ENCODE peak calls at places on chromosomes 11 and 22, in seven cellular contexts. A is HCT116, T is SK-N-SH, P is HepG2, N is K562, F is H1, O is GM12878. I is an unnamed sample. For H3K4me1, the result is how much of the 10 kb centered on the place peaks cover.

GRCh38 chr11:119933164-119933563 is 204.2 kb upstream of the NECTIN1 start:
- DNase-seq in A (no peak), T (peak), P (no peak), N (no peak), F (no peak), O (no peak), I (no peak)

GRCh38 chr11:47881145-47881544 is 33.0 kb upstream of the NUP160 start:
- DNase-seq in A (no peak), T (no peak), P (no peak), N (no peak), F (no peak), O (no peak), I (no peak)

GRCh38 chr11:86674965-86675364 is 2.5 kb upstream of the ME3 start:
- DNase-seq in A (no peak), T (no peak), P (no peak), N (no peak), F (no peak), O (no peak), I (no peak)

GRCh38 chr11:46026616-46027293 is 94.5 kb downstream of the PHF21A start:
- DNase-seq in A (no peak), T (no peak), P (no peak), N (no peak), F (no peak), O (no peak), I (no peak)

GRCh38 chr11:19633276-19633675 is 79.4 kb upstream of the NAV2 start:
- DNase-seq in A (no peak), T (no peak), P (no peak), N (no peak), F (no peak), O (no peak), I (no peak)

GRCh38 chr11:64858467-64859401 is 14.3 kb upstream of the CDC42BPG start:
- DNase-seq in A (no peak), T (no peak), P (no peak), N (no peak), F (no peak), O (no peak), I (no peak)

GRCh38 chr22:37012262-37012904 is 6.9 kb downstream of the TST start:
- DNase-seq in A (no peak), T (no peak), P (no peak), N (no peak), F (no peak), O (no peak), I (no peak)

GRCh38 chr22:42300286-42301071 is 30.0 kb upstream of the TCF20 start:
- DNase-seq in A (no peak), T (no peak), P (no peak), N (peak), F (no peak), O (no peak), I (no peak)

GRCh38 chr11:22797081-22797480 is 32.5 kb downstream of the SVIP start:
- DNase-seq in A (no peak), T (no peak), P (no peak), N (no peak), F (no peak), O (no peak), I (no peak)

GRCh38 chr11:65104628-65105027 is 7.0 kb upstream of the TM7SF2 start:
- DNase-seq in A (no peak), T (no peak), P (no peak), N (no peak), F (no peak), O (no peak), I (no peak)

GRCh38 chr11:66843776-66844495 is 695 bp downstream of the RCE1 start:
- DNase-seq in A (no peak), T (no peak), P (peak), N (no peak), F (no peak), O (no peak), I (no peak)

DNA sequence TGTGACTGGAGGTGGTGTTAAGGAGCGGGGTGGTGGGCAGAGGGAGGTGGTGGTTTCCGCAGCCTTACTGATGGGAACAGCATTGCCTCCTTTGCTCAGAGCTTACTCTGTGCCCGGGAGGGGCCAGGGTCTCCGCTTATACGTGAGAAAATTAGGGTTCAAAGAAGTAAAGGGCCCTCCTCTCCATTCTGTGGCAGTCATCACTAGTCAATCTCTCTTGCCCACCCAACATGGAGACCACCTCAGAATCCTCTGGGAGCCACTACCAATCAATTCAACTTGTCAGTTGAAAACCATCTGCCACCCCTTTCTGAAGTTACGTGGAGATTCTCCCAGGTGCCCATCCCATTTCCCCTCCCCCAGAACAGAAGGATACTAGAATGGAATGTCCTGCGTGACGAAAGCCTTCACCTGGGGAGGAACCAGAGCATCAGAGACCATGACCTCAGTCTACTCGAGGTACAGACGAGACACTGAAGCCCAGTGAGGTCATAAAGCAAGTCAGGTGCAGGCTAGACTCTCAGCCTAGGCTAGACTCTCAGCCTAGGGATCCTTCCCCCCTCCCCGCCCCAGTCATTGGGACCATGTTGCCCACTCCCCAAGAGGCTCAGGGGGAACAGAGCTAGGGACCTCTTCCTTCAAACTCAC is 2.0 kb downstream of the SELENOM start:
- DNase-seq in A (no peak), T (no peak), P (no peak), N (no peak), F (no peak), O (no peak), I (no peak)
- H3K9ac ChIP-seq in A (no peak), T (no peak), P (no peak), N (no peak), F (no peak), O (no peak), I (no peak)

GRCh38 chr11:130709531-130709930 is 206.7 kb downstream of the SNX19 start:
- DNase-seq in A (no peak), T (no peak), P (no peak), N (no peak), F (no peak), O (no peak), I (no peak)

GRCh38 chr11:130710442-130711101 is 205.7 kb downstream of the SNX19 start:
- DNase-seq in A (no peak), T (no peak), P (no peak), N (no peak), F (no peak), O (no peak), I (no peak)

GRCh38 chr11:130711193-130711592 is 205.1 kb downstream of the SNX19 start:
- DNase-seq in A (no peak), T (no peak), P (no peak), N (no peak), F (no peak), O (no peak), I (no peak)

GRCh38 chr11:130712480-130712879 is 203.8 kb downstream of the SNX19 start:
- DNase-seq in A (no peak), T (no peak), P (no peak), N (no peak), F (no peak), O (no peak), I (no peak)

GRCh38 chr11:130710022-130710421 is 206.3 kb downstream of the SNX19 start:
- DNase-seq in A (no peak), T (no peak), P (no peak), N (no peak), F (no peak), O (no peak), I (no peak)
- H3K4me1 ChIP-seq in A (under half), T (under half), P (under half), N (under half), F (under half), O (under half), I (under half)

DNA sequence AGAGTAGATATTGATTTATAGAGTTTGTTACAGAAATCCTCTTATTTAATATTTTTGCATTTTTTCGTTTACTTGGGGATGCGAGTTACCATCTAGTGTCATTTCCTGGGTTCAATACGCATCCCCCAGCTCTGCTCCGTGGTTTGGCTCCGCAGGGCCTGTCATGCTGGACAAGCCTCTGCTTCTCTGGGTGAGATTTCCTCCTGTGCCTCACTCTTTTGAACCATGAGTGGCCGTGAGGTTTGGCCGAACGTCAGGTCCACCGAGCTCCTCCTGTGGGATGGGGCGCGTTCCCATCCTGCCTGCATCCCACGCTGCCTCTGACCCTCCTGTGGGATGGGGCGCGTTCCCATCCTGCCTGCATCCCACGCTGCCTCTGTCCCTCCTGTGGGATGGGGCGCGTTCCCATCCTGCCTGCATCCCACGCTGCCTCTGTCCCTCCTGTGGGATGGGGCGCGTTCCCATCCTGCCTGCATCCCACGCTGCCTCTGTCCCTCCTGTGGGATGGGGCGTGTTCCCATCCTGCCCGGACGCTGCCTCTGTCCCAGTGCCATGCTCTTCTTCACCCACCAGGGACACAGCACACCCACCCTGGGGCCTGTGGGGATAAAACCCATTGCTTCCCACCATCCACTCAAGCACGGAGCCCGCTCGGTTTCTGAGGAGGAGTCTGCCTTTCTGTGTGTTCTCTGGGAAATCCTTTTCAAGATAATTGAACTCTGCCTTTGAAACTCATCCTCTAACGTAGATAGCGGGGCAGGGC is 506.8 kb downstream of the BRD1 start:
- DNase-seq in A (no peak), T (no peak), P (no peak), N (no peak), F (peak), O (no peak), I (no peak)
- TF ChIP-seq YY1 in A (no peak), T (no peak), P (no peak), N (no peak), F (no peak), O (no peak), I (no peak)

GRCh38 chr11:369336-370018 is at the start of gene B4GALNT4:
- DNase-seq in A (no peak), T (peak), P (no peak), N (peak), F (no peak), O (no peak), I (no peak)

GRCh38 chr11:372809-373715 is 3.8 kb downstream of the B4GALNT4 start:
- DNase-seq in A (no peak), T (no peak), P (no peak), N (no peak), F (no peak), O (no peak), I (no peak)

GRCh38 chr11:370087-370941 is 1.0 kb downstream of the B4GALNT4 start:
- DNase-seq in A (no peak), T (peak), P (no peak), N (peak), F (peak), O (no peak), I (no peak)

GRCh38 chr11:371716-372590 is 2.7 kb downstream of the B4GALNT4 start:
- DNase-seq in A (no peak), T (no peak), P (no peak), N (no peak), F (no peak), O (no peak), I (no peak)

DNA sequence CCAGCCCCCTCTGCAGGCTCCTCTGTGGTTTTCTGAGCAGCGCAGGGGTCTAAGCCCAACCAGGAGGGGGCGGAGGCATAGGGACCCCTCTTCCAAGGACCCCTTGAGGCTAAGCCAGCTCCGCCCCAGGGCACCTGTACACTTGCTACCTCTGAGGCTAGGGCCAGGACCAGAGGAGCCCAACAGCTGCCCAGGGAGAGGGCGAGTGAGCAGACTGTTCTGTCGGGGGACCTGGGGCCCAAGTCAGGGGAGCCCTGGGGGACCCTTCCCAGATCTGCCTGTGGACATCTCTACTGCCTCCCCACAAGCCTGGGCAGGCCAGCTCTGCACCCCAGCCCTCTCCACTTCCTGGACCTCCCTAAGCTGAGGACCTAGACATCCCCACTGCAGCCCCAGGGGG is 1.8 kb downstream of the B4GALNT4 start:
- DNase-seq in A (no peak), T (peak), P (no peak), N (no peak), F (no peak), O (no peak), I (no peak)
- H3K9ac ChIP-seq in A (no peak), T (no peak), P (no peak), N (no peak), F (no peak), O (no peak), I (peak)

DNA sequence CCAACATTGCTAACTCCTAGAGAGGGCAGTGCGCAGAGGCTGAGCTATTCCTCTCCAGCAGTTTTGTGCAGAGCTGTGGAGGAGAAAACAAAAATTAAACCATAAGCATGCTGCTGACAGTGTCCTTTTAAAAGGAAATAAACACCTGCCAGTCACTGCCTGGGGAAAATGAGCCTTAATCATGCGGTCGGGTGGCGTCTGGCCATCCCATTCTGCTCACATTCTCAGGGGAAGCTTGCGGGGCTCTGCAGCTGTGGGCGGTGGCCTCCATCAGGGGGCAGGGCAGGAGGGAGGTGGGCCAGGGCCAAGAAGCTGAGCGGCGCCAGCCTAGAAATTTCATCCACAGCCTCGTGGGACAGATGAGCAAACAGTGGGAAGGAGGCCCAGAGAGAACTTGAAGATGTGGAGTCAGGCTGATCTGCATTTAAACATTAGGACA is 71.0 kb upstream of the TP53I11 start:
- DNase-seq in A (no peak), T (peak), P (no peak), N (no peak), F (peak), O (no peak), I (peak)
- H3K4me1 ChIP-seq in A (under half), T (under half), P (under half), N (under half), F (under half), O (under half), I (under half)

GRCh38 chr11:13535819-13536218 is 40.0 kb upstream of the PTH start:
- DNase-seq in A (peak), T (peak), P (peak), N (peak), F (no peak), O (no peak), I (peak)
- TF ChIP-seq YY1 in A (no peak), T (no peak), P (no peak), N (no peak), F (no peak), O (no peak), I (no peak)

GRCh38 chr22:39624501-39624821 is 53.9 kb downstream of the CACNA1I start:
- DNase-seq in A (no peak), T (no peak), P (no peak), N (no peak), F (no peak), O (no peak), I (no peak)
- H3K9ac ChIP-seq in A (no peak), T (no peak), P (no peak), N (no peak), F (no peak), O (no peak), I (peak)

GRCh38 chr22:23775779-23776375 is 3.2 kb downstream of the MMP11 start:
- DNase-seq in A (no peak), T (no peak), P (no peak), N (no peak), F (no peak), O (no peak), I (no peak)
- H3K4me1 ChIP-seq in A (under half), T (under half), P (half or more), N (under half), F (under half), O (under half), I (under half)

I was measured in NT2/D1.